ENCODE peak calls at places on chromosomes 13 and 19, in six cellular contexts. B is IMR-90, I is neuronal stem cell, T is H9, R is H1, X is mesendoderm. A is an unnamed sample.

GRCh38 chr13:110921209-110921608 is 6.3 kb upstream of the ANKRD10 start:
- DNase-seq in I (no peak), R (no peak), X (no peak), B (no peak), T (peak), A (no peak)

GRCh38 chr13:33109319-33109718 is 93.1 kb downstream of the KL start:
- DNase-seq in T (no peak), X (no peak), B (no peak), I (no peak), R (no peak), A (no peak)

GRCh38 chr13:30968734-30969335 is 36.4 kb downstream of the TEX26 start:
- DNase-seq in T (no peak), X (no peak), B (peak), I (no peak), R (no peak), A (peak)

GRCh38 chr13:74132152-74132767 is 1.9 kb downstream of the KLF12 start:
- DNase-seq in I (no peak), B (peak), X (no peak), T (no peak), R (no peak), A (peak)

GRCh38 chr19:6219147-6219525 is 60.6 kb downstream of the MLLT1 start:
- DNase-seq in B (no peak), X (no peak), R (no peak), T (no peak), I (no peak), A (no peak)

GRCh38 chr13:87777395-87777794 is 106.2 kb downstream of the SLITRK5 start:
- DNase-seq in R (no peak), X (peak), B (no peak), T (no peak), I (no peak), A (peak)

GRCh38 chr13:43767351-43767901 is 19.3 kb downstream of the ENOX1 start:
- DNase-seq in X (no peak), T (no peak), B (no peak), I (no peak), R (no peak), A (peak)

GRCh38 chr19:1450735-1451669 is 1.1 kb downstream of the APC2 start:
- DNase-seq in I (no peak), B (no peak), R (no peak), X (no peak), T (no peak), A (no peak)

GRCh38 chr19:55477905-55478304 is 1.5 kb downstream of the ZNF628 start:
- DNase-seq in I (no peak), R (no peak), B (no peak), X (no peak), T (no peak), A (no peak)

GRCh38 chr19:1113278-1113985 is 9.6 kb downstream of the GPX4 start:
- DNase-seq in R (peak), I (peak), B (peak), T (peak), X (peak), A (peak)

GRCh38 chr19:43595605-43595998 is 332 bp downstream of the IRGQ start:
- DNase-seq in I (no peak), X (no peak), B (no peak), R (peak), T (no peak), A (no peak)

GRCh38 chr13:74289861-74290260 is 155.7 kb upstream of the KLF12 start:
- DNase-seq in X (no peak), R (no peak), T (no peak), B (no peak), I (no peak), A (no peak)

GRCh38 chr13:48110930-48111721 is 16.2 kb upstream of the MED4 start:
- DNase-seq in T (no peak), B (no peak), X (peak), I (no peak), R (no peak), A (no peak)

GRCh38 chr13:30665638-30666037 is 47.9 kb downstream of the USPL1 start:
- DNase-seq in T (no peak), I (no peak), B (no peak), R (no peak), X (peak), A (no peak)

GRCh38 chr13:24627090-24627714 is 53.0 kb upstream of the ATP12A start:
- DNase-seq in R (peak), B (no peak), I (peak), T (peak), X (peak), A (no peak)

GRCh38 chr13:73598021-73598712 is 536.0 kb downstream of the KLF12 start:
- DNase-seq in T (no peak), I (no peak), R (no peak), X (no peak), B (peak), A (peak)

GRCh38 chr13:25118371-25118770 is 22.4 kb downstream of the PABPC3 start:
- DNase-seq in T (no peak), X (no peak), B (no peak), I (no peak), R (peak), A (no peak)

GRCh38 chr19:7978196-7978825 is 27.1 kb downstream of the ELAVL1 start:
- DNase-seq in R (no peak), T (no peak), B (peak), I (no peak), X (no peak), A (no peak)

GRCh38 chr13:110307697-110308376 is 753 bp downstream of the COL4A2 start:
- DNase-seq in R (peak), B (peak), X (peak), T (peak), I (peak), A (peak)

GRCh38 chr13:77981191-77981925 is 62.7 kb upstream of the EDNRB start:
- DNase-seq in X (no peak), I (no peak), T (no peak), R (no peak), B (peak), A (peak)

GRCh38 chr13:77988355-77988754 is 69.7 kb upstream of the EDNRB start:
- DNase-seq in R (no peak), X (no peak), T (no peak), I (no peak), B (no peak), A (no peak)

GRCh38 chr13:77990973-77991372 is 72.3 kb upstream of the EDNRB start:
- DNase-seq in T (no peak), X (no peak), B (no peak), I (no peak), R (no peak), A (no peak)

GRCh38 chr13:77985866-77986636 is 67.4 kb upstream of the EDNRB start:
- DNase-seq in X (peak), R (no peak), T (no peak), I (no peak), B (no peak), A (no peak)

DNA sequence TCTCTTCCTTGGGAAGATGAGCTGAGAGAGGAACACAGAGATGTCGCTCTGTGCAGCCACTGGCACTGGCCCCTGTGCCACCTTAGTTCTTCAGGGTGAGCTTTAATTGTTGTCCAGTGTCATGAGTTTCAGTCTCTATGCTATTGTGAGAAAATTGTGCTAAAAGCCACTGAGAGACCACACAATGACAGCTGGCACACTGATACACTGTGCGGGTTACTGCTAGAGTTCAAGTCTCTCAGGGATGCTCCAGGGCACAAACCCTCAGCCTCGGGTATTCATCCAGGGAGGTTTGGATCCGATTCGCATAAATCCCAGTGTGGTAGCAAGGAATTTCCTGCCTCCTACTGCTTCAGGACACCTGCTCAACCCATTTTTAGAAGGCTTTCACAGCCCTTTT is 68.1 kb upstream of the EDNRB start:
- DNase-seq in B (no peak), I (no peak), X (no peak), R (no peak), T (no peak), A (no peak)
- H2BK15ac ChIP-seq in B (no peak), I (no peak), X (no peak), R (no peak), T (no peak), A (no peak)

GRCh38 chr13:99501952-99502310 is 659 bp downstream of the TM9SF2 start:
- DNase-seq in B (peak), R (no peak), I (no peak), T (no peak), X (peak), A (peak)
- H2AK5ac ChIP-seq in B (no peak), R (no peak), I (peak), T (no peak), X (no peak), A (no peak)

GRCh38 chr19:28794301-28794700 is 418.6 kb downstream of the UQCRFS1 start:
- DNase-seq in I (no peak), B (no peak), X (no peak), T (no peak), R (no peak), A (no peak)

GRCh38 chr19:28793391-28794168 is 419.4 kb downstream of the UQCRFS1 start:
- DNase-seq in T (peak), I (peak), B (no peak), X (peak), R (peak), A (no peak)
- H2BK15ac ChIP-seq in T (no peak), I (peak), B (no peak), X (no peak), R (no peak), A (no peak)

GRCh38 chr19:46193678-46194077 is 35.9 kb upstream of the IGFL1 start:
- DNase-seq in R (no peak), B (no peak), X (no peak), T (no peak), I (no peak), A (peak)
- H2AK5ac ChIP-seq in R (no peak), B (no peak), X (no peak), T (no peak), I (no peak), A (peak)

DNA sequence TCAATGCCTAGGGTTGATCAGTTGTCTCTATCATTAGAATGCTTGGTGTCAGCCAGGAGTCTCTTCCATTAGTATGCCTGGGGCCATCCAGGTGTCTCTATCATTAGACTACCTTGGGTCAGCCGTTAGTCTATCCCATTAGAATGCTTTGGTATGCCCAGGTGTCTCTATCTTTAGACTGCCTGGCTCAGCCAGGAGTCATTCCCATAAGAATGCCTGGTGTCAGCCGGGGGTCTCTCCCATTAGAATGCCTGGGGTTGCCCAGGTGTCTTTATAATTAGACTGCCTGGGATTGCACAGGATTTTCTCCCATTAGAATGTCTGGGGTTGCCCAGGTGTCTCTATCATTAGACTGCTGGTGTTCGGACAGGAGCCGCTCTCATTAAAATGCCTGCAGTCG is 1442.9 kb downstream of the UQCRFS1 start:
- DNase-seq in T (no peak), I (no peak), B (no peak), X (no peak), R (no peak), A (no peak)
- H2BK15ac ChIP-seq in T (no peak), I (no peak), B (no peak), X (no peak), R (no peak), A (no peak)

DNA sequence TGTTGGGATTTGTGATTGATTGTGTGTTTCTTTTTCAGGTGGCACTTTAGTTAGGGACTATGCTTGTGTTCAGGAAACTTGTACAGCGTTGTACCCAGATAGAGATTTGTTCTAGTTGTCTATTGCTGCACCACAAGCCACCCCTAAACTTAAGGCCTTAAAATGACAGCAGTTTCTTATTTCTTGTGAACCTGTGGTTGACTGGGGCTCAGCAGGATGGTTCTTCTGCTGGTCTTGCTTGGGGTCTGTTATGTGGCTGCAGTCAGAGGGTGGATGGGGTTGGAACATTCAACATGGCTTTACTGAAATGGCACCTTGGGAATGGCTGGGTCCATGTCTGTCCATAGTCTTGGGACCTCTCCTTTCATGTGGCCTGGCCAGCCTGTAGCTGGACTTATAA is 28.3 kb downstream of the SIPA1L3 start:
- DNase-seq in T (no peak), R (no peak), X (no peak), I (no peak), B (no peak), A (no peak)
- H2AK5ac ChIP-seq in T (no peak), R (no peak), X (no peak), I (no peak), B (no peak), A (peak)

GRCh38 chr13:49693877-49694276 is 2.6 kb upstream of the EBPL start:
- DNase-seq in T (no peak), R (peak), B (no peak), I (no peak), X (no peak), A (no peak)
- H2BK15ac ChIP-seq in T (no peak), R (no peak), B (no peak), I (no peak), X (no peak), A (no peak)

GRCh38 chr19:40465781-40466218 is 255 bp upstream of the BLVRB start:
- DNase-seq in R (peak), T (peak), I (peak), B (peak), X (peak), A (peak)

GRCh38 chr19:40466219-40467006 is at the start of gene SPTBN4:
- DNase-seq in X (no peak), I (no peak), R (peak), B (no peak), T (peak), A (no peak)

GRCh38 chr19:40465025-40465780 is at the start of gene BLVRB:
- DNase-seq in T (no peak), X (no peak), I (no peak), R (no peak), B (peak), A (peak)

GRCh38 chr19:40461669-40462221 is 3.8 kb downstream of the BLVRB start:
- DNase-seq in I (no peak), B (no peak), T (no peak), X (no peak), R (no peak), A (no peak)

GRCh38 chr19:40464059-40465024 is 1.2 kb downstream of the BLVRB start:
- DNase-seq in X (peak), R (peak), I (peak), T (peak), B (peak), A (peak)
- H2AK5ac ChIP-seq in X (peak), R (no peak), I (peak), T (no peak), B (peak), A (peak)